ENCODE peak calls at places on chromosomes 7 and 10, in four cellular contexts. Q is brain microvascular endothelial cell, E is A549, J is mesendoderm. W is an unnamed sample.

GRCh38 chr7:87312215-87312865 is 33.1 kb upstream of the CROT start:
- DNase-seq in J (peak; percentile 60), E (peak; percentile 66), Q (peak; percentile 46), W (peak; percentile 85)

GRCh38 chr10:14062528-14063260 is 268.0 kb downstream of the FRMD4A start:
- DNase-seq in Q (no peak), E (no peak), J (no peak), W (no peak)

GRCh38 chr10:119947325-119947724 is 54.8 kb downstream of the SEC23IP start:
- DNase-seq in J (no peak), E (no peak), Q (peak; percentile 2), W (no peak)

GRCh38 chr7:16430133-16430532 is 8.8 kb upstream of the CRPPA start:
- DNase-seq in J (no peak), Q (no peak), E (no peak), W (no peak)

GRCh38 chr7:152338553-152338952 is 97.2 kb downstream of the KMT2C start:
- DNase-seq in E (no peak), J (no peak), Q (no peak), W (no peak)

GRCh38 chr7:131327049-131327625 is 539 bp upstream of the MKLN1 start:
- DNase-seq in Q (peak; percentile 49), E (peak; percentile 77), J (peak; percentile 83), W (no peak)

GRCh38 chr10:72342911-72343310 is 11.8 kb downstream of the DNAJB12 start:
- DNase-seq in J (no peak), E (no peak), Q (no peak), W (no peak)

GRCh38 chr7:82317257-82317721 is 126.3 kb downstream of the CACNA2D1 start:
- DNase-seq in Q (no peak), E (no peak), J (peak; percentile 84), W (no peak)

GRCh38 chr10:123747426-123747825 is 81.3 kb downstream of the GPR26 start:
- DNase-seq in J (no peak), E (no peak), Q (no peak), W (no peak)

GRCh38 chr10:62268399-62269076 is at the start of gene RTKN2:
- DNase-seq in E (peak; percentile 85), Q (peak; percentile 65), J (peak; percentile 99), W (peak; percentile 98)

GRCh38 chr7:34430456-34430855 is 227.6 kb upstream of the NPSR1 start:
- DNase-seq in E (peak; percentile 30), Q (peak; percentile 52), J (peak; percentile 11), W (peak; percentile 58)

GRCh38 chr10:26844381-26844780 is 16.4 kb downstream of the ABI1 start:
- DNase-seq in E (no peak), Q (no peak), J (no peak), W (no peak)

GRCh38 chr10:110636932-110637557 is 7.1 kb upstream of the RBM20 start:
- DNase-seq in J (peak; percentile 90), Q (peak; percentile 39), E (no peak), W (peak; percentile 90)

GRCh38 chr10:128398999-128399398 is 272.8 kb upstream of the MKI67 start:
- DNase-seq in E (no peak), Q (no peak), J (no peak), W (peak; percentile 26)

GRCh38 chr7:137985897-137986251 is 16.0 kb downstream of the CREB3L2 start:
- DNase-seq in E (no peak), Q (no peak), J (no peak), W (no peak)

GRCh38 chr10:10677479-10677878 is 340.2 kb upstream of the CELF2 start:
- DNase-seq in E (peak; percentile 24), J (peak; percentile 88), Q (peak; percentile 80), W (peak; percentile 91)

GRCh38 chr10:95408931-95409873 is 118.4 kb upstream of the PDLIM1 start:
- DNase-seq in J (peak; percentile 23), E (no peak), Q (no peak), W (no peak)

GRCh38 chr7:30778246-30779025 is 7.2 kb downstream of the MINDY4 start:
- DNase-seq in J (no peak), E (no peak), Q (no peak), W (peak; percentile 12)

GRCh38 chr10:98694014-98694413 is 247.3 kb upstream of the HPS1 start:
- DNase-seq in E (no peak), Q (no peak), J (no peak), W (no peak)

GRCh38 chr7:26550492-26550891 is 258.8 kb downstream of the SNX10 start:
- DNase-seq in E (no peak), Q (no peak), J (peak; percentile 42), W (peak; percentile 59)

GRCh38 chr7:73521636-73522080 is 435 bp downstream of the BAZ1B start:
- DNase-seq in E (no peak), Q (no peak), J (peak; percentile 71), W (no peak)

GRCh38 chr10:104680467-104681401 is 39.6 kb downstream of the SORCS3 start:
- DNase-seq in E (peak; percentile 26), J (peak; percentile 76), Q (no peak), W (peak; percentile 87)

GRCh38 chr7:139708541-139708940 is 69.3 kb downstream of the HIPK2 start:
- DNase-seq in J (no peak), Q (no peak), E (no peak), W (peak; percentile 17)

GRCh38 chr7:125059861-125060456 is 130.3 kb upstream of the POT1 start:
- DNase-seq in E (no peak), J (no peak), Q (no peak), W (no peak)

GRCh38 chr7:43700059-43700501 is 29.2 kb downstream of the COA1 start:
- DNase-seq in Q (no peak), J (peak; percentile 44), E (peak; percentile 56), W (no peak)

GRCh38 chr7:80078159-80078731 is 56.4 kb upstream of the GNAI1 start:
- DNase-seq in Q (peak; percentile 12), E (no peak), J (peak; percentile 69), W (no peak)

GRCh38 chr10:127578628-127579305 is 29.7 kb downstream of the NPS start:
- DNase-seq in J (no peak), E (no peak), Q (no peak), W (no peak)

GRCh38 chr10:66651308-66652082 is 274.3 kb upstream of the LRRTM3 start:
- DNase-seq in E (no peak), Q (no peak), J (peak; percentile 3), W (no peak)

GRCh38 chr10:18340496-18341051 is 200.3 kb downstream of the CACNB2 start:
- DNase-seq in Q (peak; percentile 31), E (no peak), J (peak; percentile 61), W (no peak)

GRCh38 chr7:75039166-75039565 is 34.4 kb downstream of the RCC1L start:
- DNase-seq in E (no peak), Q (no peak), J (no peak), W (no peak)

GRCh38 chr10:23314835-23315239 is 29.8 kb downstream of the C10orf67 start:
- DNase-seq in Q (peak; percentile 75), E (peak; percentile 74), J (peak; percentile 62), W (peak; percentile 58)

GRCh38 chr7:25854608-25855497 is 297.1 kb upstream of the NFE2L3 start:
- DNase-seq in E (peak; percentile 98), J (peak; percentile 100), Q (peak; percentile 99), W (peak; percentile 93)

GRCh38 chr10:78407009-78407711 is 373.5 kb downstream of the RPS24 start:
- DNase-seq in J (peak; percentile 99), Q (peak; percentile 94), E (peak; percentile 93), W (peak; percentile 99)

GRCh38 chr7:80385512-80385911 is 126.4 kb downstream of the GNAT3 start:
- DNase-seq in Q (peak; percentile 22), J (no peak), E (no peak), W (no peak)

GRCh38 chr7:78279035-78279434 is 480.5 kb downstream of the PHTF2 start:
- DNase-seq in E (no peak), J (no peak), Q (peak; percentile 65), W (no peak)

GRCh38 chr7:158863611-158864506 is 7.5 kb downstream of the DYNC2I1 start:
- DNase-seq in J (peak; percentile 71), E (peak; percentile 73), Q (peak; percentile 70), W (peak; percentile 70)

GRCh38 chr7:158865977-158866376 is 9.6 kb downstream of the DYNC2I1 start:
- DNase-seq in E (no peak), J (no peak), Q (no peak), W (no peak)

GRCh38 chr7:158865462-158865922 is 9.1 kb downstream of the DYNC2I1 start:
- DNase-seq in Q (no peak), E (no peak), J (no peak), W (peak; percentile 24)

GRCh38 chr7:158864833-158865232 is 8.5 kb downstream of the DYNC2I1 start:
- DNase-seq in E (no peak), J (no peak), Q (no peak), W (no peak)

GRCh38 chr7:158864507-158864820 is 8.1 kb downstream of the DYNC2I1 start:
- DNase-seq in J (no peak), E (no peak), Q (no peak), W (no peak)
- H3K4me3 ChIP-seq in J (no peak overlapping the region), E (peak overlapping the region; percentile 47), Q (no peak overlapping the region), W (peak overlapping the region; percentile 77)

GRCh38 chr7:4416436-4417092 is 265.5 kb upstream of the FOXK1 start:
- DNase-seq in J (no peak), E (peak; percentile 35), Q (peak; percentile 0), W (no peak)
- H3K4me3 ChIP-seq in J (no peak overlapping the region), E (peak overlapping the region; percentile 37), Q (no peak overlapping the region), W (no peak overlapping the region)

GRCh38 chr10:16929067-16929466 is 111.8 kb upstream of the RSU1 start:
- DNase-seq in Q (no peak), J (peak; percentile 66), E (no peak), W (peak; percentile 55)
- H3K4me3 ChIP-seq in Q (no peak overlapping the region), J (no peak overlapping the region), E (no peak overlapping the region), W (no peak overlapping the region)

GRCh38 chr7:6614941-6615737 is at the start of gene ZNF853:
- DNase-seq in Q (no peak), J (peak; percentile 78), E (no peak), W (peak; percentile 85)
- H3K4me3 ChIP-seq in Q (peak within 1 kb of the TSS; percentile 52), J (peak within 1 kb of the TSS; percentile 41), E (peak within 1 kb of the TSS; percentile 64), W (peak within 1 kb of the TSS; percentile 80)

GRCh38 chr10:100534726-100535125 is 1.0 kb upstream of the HIF1AN start:
- DNase-seq in Q (no peak), J (no peak), E (no peak), W (no peak)

GRCh38 chr10:100537475-100537874 is 1.7 kb downstream of the HIF1AN start:
- DNase-seq in E (no peak), Q (no peak), J (no peak), W (no peak)

GRCh38 chr10:100535715-100536353 is at the start of gene HIF1AN:
- DNase-seq in E (peak; percentile 97), Q (peak; percentile 95), J (peak; percentile 97), W (peak; percentile 95)

GRCh38 chr10:100531761-100532160 is 2.1 kb upstream of the NDUFB8 start:
- DNase-seq in E (no peak), J (no peak), Q (no peak), W (no peak)

GRCh38 chr10:100535338-100535714 is 417 bp upstream of the HIF1AN start:
- DNase-seq in J (no peak), E (no peak), Q (no peak), W (no peak)
- H3K4me3 ChIP-seq in J (no peak overlapping the region), E (peak overlapping the region; percentile 75), Q (peak overlapping the region; percentile 71), W (peak overlapping the region; percentile 82)

GRCh38 chr10:34538291-34538829 is 276.7 kb downstream of the PARD3 start:
- DNase-seq in J (peak; percentile 64), E (peak; percentile 45), Q (no peak), W (peak; percentile 76)
- H3K4me3 ChIP-seq in J (no peak overlapping the region), E (peak overlapping the region; percentile 31), Q (no peak overlapping the region), W (peak overlapping the region; percentile 63)

W was measured in endodermal cell.